ENCODE peak calls at places on chromosomes 1 and 21, in four cellular contexts. Z, K, N and I are unnamed samples.

GRCh38 chr21:31991356-31992331 is 118.8 kb downstream of the HUNK start:
- DNase-seq in Z (no peak), K (no peak), N (peak), I (peak)

GRCh38 chr1:175742790-175743459 is 470 bp downstream of the TNR start:
- DNase-seq in Z (no peak), K (peak), N (no peak), I (peak)

GRCh38 chr1:206890125-206890637 is 7.1 kb upstream of the IL24 start:
- DNase-seq in Z (no peak), K (no peak), N (no peak), I (no peak)

GRCh38 chr1:1782399-1783221 is 4.3 kb upstream of the NADK start:
- DNase-seq in Z (no peak), K (no peak), N (no peak), I (peak)

GRCh38 chr1:13828454-13829151 is 128.6 kb downstream of the PRDM2 start:
- DNase-seq in Z (peak), K (peak), N (peak), I (peak)

GRCh38 chr1:24294228-24294672 is 24.9 kb upstream of the GRHL3 start:
- DNase-seq in Z (no peak), K (no peak), N (no peak), I (no peak)

GRCh38 chr21:39020751-39021474 is 162.3 kb downstream of the PSMG1 start:
- DNase-seq in Z (no peak), K (no peak), N (no peak), I (no peak)

GRCh38 chr1:246213036-246213435 is 294.0 kb downstream of the SMYD3 start:
- DNase-seq in Z (no peak), K (no peak), N (no peak), I (no peak)

GRCh38 chr1:84089470-84090261 is 54.4 kb upstream of the PRKACB start:
- DNase-seq in Z (no peak), K (no peak), N (no peak), I (peak)

GRCh38 chr1:78095618-78096416 is 50.1 kb downstream of the GIPC2 start:
- DNase-seq in Z (no peak), K (no peak), N (no peak), I (no peak)

GRCh38 chr1:109713636-109714035 is 1.6 kb downstream of the GSTM5 start:
- DNase-seq in Z (no peak), K (no peak), N (no peak), I (no peak)

GRCh38 chr1:19758227-19758830 is 41.4 kb downstream of the TMCO4 start:
- DNase-seq in Z (no peak), K (no peak), N (peak), I (no peak)